ENCODE peak calls at places on chromosome 21, in five cellular contexts. Z is adrenal gland, N is RWPE2, D is heart right ventricle, R is Peyer's patch. B is an unnamed sample.

GRCh38 chr21:35227774-35228173 is 178.7 kb upstream of the RUNX1 start:
- DNase-seq in N (no peak), R (no peak), D (no peak), Z (no peak), B (no peak)

GRCh38 chr21:26800455-26801454 is 44.5 kb downstream of the ADAMTS1 start:
- DNase-seq in R (no peak), D (no peak), N (no peak), Z (no peak), B (no peak)

GRCh38 chr21:33199516-33200217 is 30.1 kb upstream of the IFNAR2 start:
- DNase-seq in D (no peak), R (no peak), Z (peak; percentile 93), N (no peak), B (peak; percentile 67)

GRCh38 chr21:35254006-35254751 is 205.1 kb upstream of the RUNX1 start:
- DNase-seq in Z (no peak), N (no peak), D (no peak), R (no peak), B (no peak)

GRCh38 chr21:33109574-33110339 is 39.8 kb downstream of the OLIG1 start:
- DNase-seq in Z (no peak), N (no peak), R (no peak), D (no peak), B (no peak)

GRCh38 chr21:34080693-34081092 is 7.3 kb downstream of the MRPS6 start:
- DNase-seq in Z (no peak), D (no peak), N (no peak), R (no peak), B (no peak)

GRCh38 chr21:31566061-31566460 is 93.4 kb upstream of the SOD1 start:
- DNase-seq in N (no peak), R (no peak), D (no peak), Z (no peak), B (no peak)

GRCh38 chr21:21682172-21682571 is 684.0 kb downstream of the NCAM2 start:
- DNase-seq in R (no peak), D (no peak), N (no peak), Z (no peak), B (no peak)

GRCh38 chr21:28627691-28628090 is 365.0 kb downstream of the LTN1 start:
- DNase-seq in Z (no peak), D (no peak), R (no peak), N (no peak), B (no peak)

GRCh38 chr21:27225142-27225541 is 258.3 kb upstream of the ADAMTS5 start:
- DNase-seq in R (no peak), Z (no peak), N (no peak), D (no peak), B (no peak)

GRCh38 chr21:34302496-34302895 is 61.3 kb upstream of the KCNE2 start:
- DNase-seq in D (no peak), Z (no peak), R (no peak), N (no peak), B (no peak)

GRCh38 chr21:36310016-36310415 is 10.0 kb upstream of the MORC3 start:
- DNase-seq in Z (no peak), R (no peak), D (no peak), N (no peak), B (no peak)

GRCh38 chr21:30408782-30409494 is 13.1 kb downstream of the KRTAP13-1 start:
- DNase-seq in Z (no peak), R (no peak), D (peak; percentile 17), N (peak; percentile 57), B (no peak)

GRCh38 chr21:28387220-28387619 is 605.5 kb downstream of the LTN1 start:
- DNase-seq in Z (no peak), N (no peak), D (no peak), R (no peak), B (no peak)

GRCh38 chr21:35226302-35226701 is 177.2 kb upstream of the RUNX1 start:
- DNase-seq in R (no peak), N (no peak), Z (no peak), D (no peak), B (no peak)

GRCh38 chr21:44603109-44603875 is 2.9 kb downstream of the KRTAP10-7 start:
- DNase-seq in N (peak; percentile 46), D (no peak), R (no peak), Z (no peak), B (no peak)

GRCh38 chr21:35658242-35658641 is 402.1 kb downstream of the SETD4 start:
- DNase-seq in N (no peak), D (no peak), R (no peak), Z (no peak), B (no peak)

GRCh38 chr21:34813266-34813886 is 144.6 kb downstream of the CLIC6 start:
- DNase-seq in N (peak; percentile 96), Z (no peak), D (no peak), R (no peak), B (no peak)

GRCh38 chr21:35102488-35103407 is 53.6 kb upstream of the RUNX1 start:
- DNase-seq in D (peak; percentile 25), Z (peak; percentile 38), N (no peak), R (no peak), B (peak; percentile 47)

GRCh38 chr21:43340491-43341348 is 86.2 kb downstream of the SIK1 start:
- DNase-seq in D (no peak), R (no peak), N (peak; percentile 91), Z (peak; percentile 54), B (no peak)

GRCh38 chr21:44090332-44090731 is 16.9 kb upstream of the PWP2 start:
- DNase-seq in R (peak; percentile 87), D (no peak), Z (peak; percentile 21), N (no peak), B (no peak)

GRCh38 chr21:39181205-39181818 is 1.9 kb downstream of the PSMG1 start:
- DNase-seq in R (no peak), D (no peak), Z (no peak), N (no peak), B (no peak)

GRCh38 chr21:38386967-38387366 is 111.3 kb downstream of the ERG start:
- DNase-seq in R (no peak), D (no peak), Z (no peak), N (no peak), B (no peak)

GRCh38 chr21:17050156-17050555 is 462.7 kb upstream of the CXADR start:
- DNase-seq in D (no peak), R (no peak), N (no peak), Z (no peak), B (no peak)

GRCh38 chr21:17050646-17051045 is 462.2 kb upstream of the CXADR start:
- DNase-seq in Z (no peak), D (no peak), R (no peak), N (no peak), B (no peak)

GRCh38 chr21:17044696-17045095 is 468.1 kb upstream of the CXADR start:
- DNase-seq in N (no peak), D (no peak), Z (no peak), R (no peak), B (no peak)

GRCh38 chr21:17048974-17049373 is 463.9 kb upstream of the CXADR start:
- DNase-seq in Z (no peak), N (no peak), D (no peak), R (no peak), B (no peak)

GRCh38 chr21:17045214-17045835 is 467.5 kb upstream of the CXADR start:
- DNase-seq in R (no peak), Z (no peak), D (no peak), N (no peak), B (no peak)
- TF ChIP-seq CTCF in R (peak; percentile 12), Z (peak; percentile 57), D (peak; percentile 59), N (peak; percentile 51), B (no peak)

DNA sequence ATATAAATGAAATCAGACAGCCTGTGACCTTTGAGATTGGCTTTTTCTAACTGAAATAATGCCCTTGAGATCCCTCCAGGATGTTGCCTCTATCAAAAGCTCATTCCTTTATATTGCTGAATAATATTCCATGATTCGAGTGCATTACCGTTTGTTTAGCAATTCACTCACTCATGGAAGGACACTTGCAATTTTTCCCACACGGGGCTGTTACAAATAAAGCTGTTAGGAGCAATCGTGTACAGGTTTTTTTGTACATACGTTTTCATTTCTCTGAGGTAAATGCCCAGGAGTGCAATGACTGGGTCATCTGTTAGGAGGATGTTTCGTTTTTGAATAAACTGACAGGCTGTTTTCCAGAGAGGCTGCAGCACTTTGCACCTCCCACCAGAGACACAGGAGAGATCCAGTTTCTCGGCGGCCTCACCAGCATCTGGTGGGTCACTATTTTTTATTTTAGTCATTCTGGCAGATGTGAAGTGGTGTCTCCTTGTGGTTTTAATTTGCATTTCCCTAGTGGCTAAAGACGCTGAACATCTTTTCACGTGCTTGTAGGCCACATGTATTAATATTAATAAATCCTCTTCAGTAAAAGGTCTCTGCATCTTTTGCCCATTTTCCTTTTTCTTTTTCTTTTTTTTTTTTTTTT is 11.0 kb downstream of the PRDM15 start:
- DNase-seq in R (no peak), N (no peak), D (no peak), Z (no peak), B (no peak)
- H3K27ac ChIP-seq in R (no peak overlapping the region), N (no peak overlapping the region), D (no peak overlapping the region), Z (no peak overlapping the region), B (no peak overlapping the region)

GRCh38 chr21:17497345-17497744 is 15.5 kb upstream of the CXADR start:
- DNase-seq in Z (no peak), N (no peak), R (no peak), D (no peak), B (no peak)

GRCh38 chr21:17494051-17494450 is 18.8 kb upstream of the CXADR start:
- DNase-seq in N (no peak), D (no peak), Z (no peak), R (no peak), B (no peak)

GRCh38 chr21:17492415-17493168 is 20.3 kb upstream of the CXADR start:
- DNase-seq in D (no peak), N (no peak), Z (no peak), R (no peak), B (no peak)

GRCh38 chr21:17498586-17498985 is 14.3 kb upstream of the CXADR start:
- DNase-seq in Z (no peak), D (no peak), N (no peak), R (no peak), B (no peak)

GRCh38 chr21:17495680-17496079 is 17.2 kb upstream of the CXADR start:
- DNase-seq in R (no peak), N (no peak), D (no peak), Z (no peak), B (no peak)
- TF ChIP-seq CTCF in R (no peak), N (no peak), D (no peak), Z (no peak), B (no peak)

GRCh38 chr21:17435565-17436543 is 77.0 kb upstream of the CXADR start:
- DNase-seq in N (no peak), D (no peak), R (no peak), Z (no peak), B (no peak)

GRCh38 chr21:17436626-17437111 is 76.2 kb upstream of the CXADR start:
- DNase-seq in Z (no peak), D (no peak), R (no peak), N (no peak), B (no peak)

GRCh38 chr21:17440955-17441354 is 71.9 kb upstream of the CXADR start:
- DNase-seq in Z (no peak), N (no peak), D (no peak), R (no peak), B (no peak)

GRCh38 chr21:17441370-17441769 is 71.5 kb upstream of the CXADR start:
- DNase-seq in D (no peak), N (no peak), R (no peak), Z (no peak), B (no peak)

DNA sequence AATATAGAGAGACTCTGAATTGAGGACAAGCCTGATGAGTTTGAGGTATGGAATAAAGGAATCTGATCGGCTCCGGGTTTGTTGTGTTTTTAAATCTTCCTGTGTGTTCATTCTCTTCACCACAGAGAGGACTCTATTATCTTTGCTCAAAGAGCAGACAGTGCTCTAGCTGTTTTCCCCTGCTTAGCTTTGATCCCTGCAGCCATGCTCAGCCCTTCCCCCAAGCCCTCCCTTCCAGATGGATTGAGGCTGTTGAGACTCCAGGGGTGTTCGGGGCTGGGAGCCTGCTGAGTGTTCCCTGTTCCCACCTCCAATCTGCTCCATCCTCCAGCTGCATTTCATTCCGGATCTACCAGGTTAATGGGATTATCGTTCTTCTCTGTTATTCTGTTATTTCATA is 74.2 kb upstream of the CXADR start:
- DNase-seq in D (no peak), N (no peak), R (no peak), Z (no peak), B (no peak)
- H3K27ac ChIP-seq in D (no peak overlapping the region), N (no peak overlapping the region), R (no peak overlapping the region), Z (no peak overlapping the region), B (no peak overlapping the region)

B was measured in CD4-positive, alpha-beta T cell.